ENCODE peak calls at places on chromosomes 5 and 9, in four cellular contexts. One of them, this sample, is unnamed.

GRCh38 chr5:50867140-50867539 is 200.7 kb downstream of the PARP8 start:
- DNase-seq in sigmoid colon: no peak
- DNase-seq in fibroblast of lung: no peak
- DNase-seq in effector memory CD8-positive, alpha-beta T cell: no peak
- DNase-seq in this sample: no peak

GRCh38 chr5:128199104-128199503 is 115.5 kb downstream of the SLC12A2 start:
- DNase-seq in sigmoid colon: no peak
- DNase-seq in fibroblast of lung: peak
- DNase-seq in effector memory CD8-positive, alpha-beta T cell: no peak
- DNase-seq in this sample: no peak

GRCh38 chr9:127921592-127922120 is 4.8 kb upstream of the ST6GALNAC4 start:
- DNase-seq in sigmoid colon: peak
- DNase-seq in fibroblast of lung: no peak
- DNase-seq in effector memory CD8-positive, alpha-beta T cell: peak
- DNase-seq in this sample: peak

GRCh38 chr5:43037929-43038510 is 2.1 kb downstream of the ANXA2R start:
- DNase-seq in sigmoid colon: no peak
- DNase-seq in fibroblast of lung: peak
- DNase-seq in effector memory CD8-positive, alpha-beta T cell: peak
- DNase-seq in this sample: no peak

GRCh38 chr5:32753765-32754164 is 42.6 kb downstream of the NPR3 start:
- DNase-seq in sigmoid colon: no peak
- DNase-seq in fibroblast of lung: peak
- DNase-seq in effector memory CD8-positive, alpha-beta T cell: no peak
- DNase-seq in this sample: no peak

GRCh38 chr9:76996700-76997099 is 22.8 kb upstream of the FOXB2 start:
- DNase-seq in sigmoid colon: peak
- DNase-seq in fibroblast of lung: peak
- DNase-seq in effector memory CD8-positive, alpha-beta T cell: no peak
- DNase-seq in this sample: peak

GRCh38 chr9:93701494-93702218 is 125.3 kb downstream of the PHF2 start:
- DNase-seq in sigmoid colon: no peak
- DNase-seq in fibroblast of lung: no peak
- DNase-seq in effector memory CD8-positive, alpha-beta T cell: no peak
- DNase-seq in this sample: no peak

GRCh38 chr9:129627556-129628492 is 1.9 kb downstream of the NTMT1 start:
- DNase-seq in sigmoid colon: no peak
- DNase-seq in fibroblast of lung: peak
- DNase-seq in effector memory CD8-positive, alpha-beta T cell: no peak
- DNase-seq in this sample: no peak

GRCh38 chr9:92520837-92521236 is 15.0 kb downstream of the ECM2 start:
- DNase-seq in sigmoid colon: no peak
- DNase-seq in fibroblast of lung: no peak
- DNase-seq in effector memory CD8-positive, alpha-beta T cell: no peak
- DNase-seq in this sample: no peak

GRCh38 chr5:118956727-118957126 is 31.6 kb downstream of the DTWD2 start:
- DNase-seq in sigmoid colon: no peak
- DNase-seq in fibroblast of lung: no peak
- DNase-seq in effector memory CD8-positive, alpha-beta T cell: no peak
- DNase-seq in this sample: no peak

GRCh38 chr9:108552459-108553040 is 303.2 kb downstream of the ACTL7B start:
- DNase-seq in sigmoid colon: no peak
- DNase-seq in fibroblast of lung: peak
- DNase-seq in effector memory CD8-positive, alpha-beta T cell: no peak
- DNase-seq in this sample: no peak

GRCh38 chr9:83978992-83979811 is 813 bp downstream of the HNRNPK start:
- DNase-seq in sigmoid colon: peak
- DNase-seq in fibroblast of lung: peak
- DNase-seq in effector memory CD8-positive, alpha-beta T cell: peak
- DNase-seq in this sample: peak

GRCh38 chr5:64514620-64515019 is 8.8 kb downstream of the RGS7BP start:
- DNase-seq in sigmoid colon: no peak
- DNase-seq in fibroblast of lung: no peak
- DNase-seq in effector memory CD8-positive, alpha-beta T cell: no peak
- DNase-seq in this sample: no peak

GRCh38 chr5:122704247-122705036 is 70.4 kb upstream of the SNX2 start:
- DNase-seq in sigmoid colon: no peak
- DNase-seq in fibroblast of lung: peak
- DNase-seq in effector memory CD8-positive, alpha-beta T cell: no peak
- DNase-seq in this sample: no peak

GRCh38 chr5:139817970-139818369 is 22.4 kb downstream of the PSD2 start:
- DNase-seq in sigmoid colon: peak
- DNase-seq in fibroblast of lung: no peak
- DNase-seq in effector memory CD8-positive, alpha-beta T cell: no peak
- DNase-seq in this sample: no peak

GRCh38 chr5:2134543-2135299 is 252.0 kb upstream of the IRX4 start:
- DNase-seq in sigmoid colon: no peak
- DNase-seq in fibroblast of lung: no peak
- DNase-seq in effector memory CD8-positive, alpha-beta T cell: no peak
- DNase-seq in this sample: no peak

GRCh38 chr9:131237931-131238401 is 38.3 kb downstream of the FAM78A start:
- DNase-seq in sigmoid colon: peak
- DNase-seq in fibroblast of lung: peak
- DNase-seq in effector memory CD8-positive, alpha-beta T cell: peak
- DNase-seq in this sample: no peak

GRCh38 chr9:115498338-115498737 is 380.4 kb upstream of the TNC start:
- DNase-seq in sigmoid colon: no peak
- DNase-seq in fibroblast of lung: no peak
- DNase-seq in effector memory CD8-positive, alpha-beta T cell: no peak
- DNase-seq in this sample: no peak

GRCh38 chr9:20692554-20692953 is 8.5 kb downstream of the FOCAD start:
- DNase-seq in sigmoid colon: no peak
- DNase-seq in fibroblast of lung: peak
- DNase-seq in effector memory CD8-positive, alpha-beta T cell: no peak
- DNase-seq in this sample: no peak

GRCh38 chr9:35311891-35312639 is 150.3 kb downstream of the UNC13B start:
- DNase-seq in sigmoid colon: no peak
- DNase-seq in fibroblast of lung: peak
- DNase-seq in effector memory CD8-positive, alpha-beta T cell: no peak
- DNase-seq in this sample: no peak

GRCh38 chr5:151738125-151738848 is 20.1 kb downstream of the ATOX1 start:
- DNase-seq in sigmoid colon: no peak
- DNase-seq in fibroblast of lung: peak
- DNase-seq in effector memory CD8-positive, alpha-beta T cell: no peak
- DNase-seq in this sample: no peak

GRCh38 chr5:66516535-66516934 is 79.7 kb upstream of the MAST4 start:
- DNase-seq in sigmoid colon: no peak
- DNase-seq in fibroblast of lung: no peak
- DNase-seq in effector memory CD8-positive, alpha-beta T cell: no peak
- DNase-seq in this sample: no peak

GRCh38 chr5:38265546-38266179 is 7.3 kb downstream of the EGFLAM start:
- DNase-seq in sigmoid colon: no peak
- DNase-seq in fibroblast of lung: peak
- DNase-seq in effector memory CD8-positive, alpha-beta T cell: peak
- DNase-seq in this sample: peak

GRCh38 chr9:73270967-73271722 is 119.5 kb downstream of the ANXA1 start:
- DNase-seq in sigmoid colon: no peak
- DNase-seq in fibroblast of lung: peak
- DNase-seq in effector memory CD8-positive, alpha-beta T cell: no peak
- DNase-seq in this sample: no peak

GRCh38 chr5:111694183-111694582 is 62.8 kb downstream of the NREP start:
- DNase-seq in sigmoid colon: no peak
- DNase-seq in fibroblast of lung: peak
- DNase-seq in effector memory CD8-positive, alpha-beta T cell: no peak
- DNase-seq in this sample: no peak

GRCh38 chr5:54743997-54744788 is 226.6 kb downstream of the SNX18 start:
- DNase-seq in sigmoid colon: no peak
- DNase-seq in fibroblast of lung: peak
- DNase-seq in effector memory CD8-positive, alpha-beta T cell: peak
- DNase-seq in this sample: no peak

GRCh38 chr9:69697475-69697874 is 25.3 kb upstream of the APBA1 start:
- DNase-seq in sigmoid colon: no peak
- DNase-seq in fibroblast of lung: no peak
- DNase-seq in effector memory CD8-positive, alpha-beta T cell: no peak
- DNase-seq in this sample: no peak

GRCh38 chr9:124000784-124001444 is 10.7 kb upstream of the LHX2 start:
- DNase-seq in sigmoid colon: no peak
- DNase-seq in fibroblast of lung: no peak
- DNase-seq in effector memory CD8-positive, alpha-beta T cell: no peak
- DNase-seq in this sample: no peak

GRCh38 chr9:14441976-14442651 is 128.2 kb upstream of the NFIB start:
- DNase-seq in sigmoid colon: no peak
- DNase-seq in fibroblast of lung: no peak
- DNase-seq in effector memory CD8-positive, alpha-beta T cell: no peak
- DNase-seq in this sample: no peak

GRCh38 chr5:89065919-89066318 is 182.9 kb upstream of the MEF2C start:
- DNase-seq in sigmoid colon: no peak
- DNase-seq in fibroblast of lung: no peak
- DNase-seq in effector memory CD8-positive, alpha-beta T cell: no peak
- DNase-seq in this sample: no peak

This sample was measured in 8988T.